ENCODE peak calls at places on chromosomes 13 and 19, in nine cellular contexts. T, P, W, J, E, S, Y, O and V are unnamed samples.
A peak's percentile ranks its signal among the peaks of the same experiment; 100 is the strongest.

GRCh38 chr13:24217601-24218281 is 57.2 kb downstream of the SPATA13 start:
- DNase-seq in E (peak; percentile 23), P (peak; percentile 35), O (no peak), T (no peak), S (no peak), Y (no peak), J (no peak), W (no peak), V (no peak)

GRCh38 chr19:2286402-2287140 is 4.6 kb upstream of the PEAK3 start:
- DNase-seq in W (no peak), J (no peak), S (no peak), P (no peak), E (no peak), O (no peak), Y (no peak), T (no peak), V (no peak)

GRCh38 chr13:38914070-38914469 is 76.6 kb downstream of the STOML3 start:
- DNase-seq in T (no peak), J (no peak), W (no peak), E (no peak), S (no peak), O (no peak), P (no peak), Y (no peak), V (no peak)

GRCh38 chr13:113584205-113584869 is at the start of gene TFDP1:
- DNase-seq in P (peak; percentile 90), Y (peak; percentile 26), E (peak; percentile 76), J (peak; percentile 97), T (peak; percentile 10), S (peak; percentile 40), O (peak; percentile 75), W (peak; percentile 87), V (peak; percentile 74)

GRCh38 chr19:13652810-13653590 is 111.3 kb upstream of the MRI1 start:
- DNase-seq in J (no peak), S (no peak), O (no peak), T (no peak), W (no peak), E (no peak), P (peak; percentile 61), Y (no peak), V (no peak)

GRCh38 chr13:86409466-86410241 is 610.4 kb upstream of the SLITRK6 start:
- DNase-seq in P (no peak), E (no peak), S (no peak), W (no peak), T (no peak), J (no peak), Y (no peak), O (no peak), V (no peak)

GRCh38 chr19:14094854-14095253 is 4.3 kb upstream of the SAMD1 start:
- DNase-seq in O (no peak), W (no peak), Y (no peak), T (no peak), E (no peak), P (no peak), S (no peak), J (no peak), V (no peak)

GRCh38 chr19:15640904-15641597 is 354 bp downstream of the CYP4F3 start:
- DNase-seq in J (no peak), Y (no peak), O (no peak), S (no peak), T (no peak), E (no peak), W (no peak), P (no peak), V (no peak)

GRCh38 chr19:38831142-38831605 is 420 bp downstream of the ECH1 start:
- DNase-seq in T (no peak), Y (peak; percentile 85), P (no peak), E (peak; percentile 97), O (peak; percentile 73), J (peak; percentile 69), W (peak; percentile 99), S (no peak), V (peak; percentile 26)

GRCh38 chr13:111153977-111154332 is 38.8 kb downstream of the ARHGEF7 start:
- DNase-seq in T (peak; percentile 41), W (peak; percentile 53), J (no peak), P (peak; percentile 74), O (peak; percentile 14), Y (no peak), S (no peak), E (peak; percentile 35), V (no peak)

GRCh38 chr19:39160889-39161672 is 35.5 kb downstream of the PAK4 start:
- DNase-seq in S (no peak), J (no peak), O (no peak), W (no peak), E (peak; percentile 33), P (no peak), T (no peak), Y (no peak), V (no peak)

GRCh38 chr13:111267205-111267604 is 53.2 kb upstream of the TEX29 start:
- DNase-seq in P (no peak), S (no peak), E (no peak), J (no peak), O (no peak), W (no peak), T (no peak), Y (no peak), V (no peak)

GRCh38 chr19:54366811-54367210 is 2.1 kb upstream of the LAIR1 start:
- DNase-seq in W (no peak), E (no peak), P (no peak), O (no peak), S (no peak), T (no peak), J (no peak), Y (no peak), V (no peak)

GRCh38 chr13:69565334-69565733 is 542.3 kb upstream of the ATXN8OS start:
- DNase-seq in J (peak; percentile 53), P (no peak), O (peak; percentile 1), S (no peak), Y (no peak), E (no peak), T (no peak), W (no peak), V (no peak)

GRCh38 chr19:29329460-29330134 is 116.6 kb upstream of the UQCRFS1 start:
- DNase-seq in T (no peak), J (peak; percentile 78), Y (no peak), S (no peak), P (no peak), O (no peak), W (peak; percentile 6), E (peak; percentile 7), V (no peak)

GRCh38 chr19:51514866-51515481 is 13.4 kb upstream of the SIGLEC12 start:
- DNase-seq in Y (no peak), O (peak; percentile 48), W (peak; percentile 51), J (peak; percentile 67), S (no peak), E (peak; percentile 56), T (no peak), P (peak; percentile 66), V (no peak)

GRCh38 chr13:24995225-24995804 is 100.6 kb upstream of the PABPC3 start:
- DNase-seq in J (peak; percentile 68), T (no peak), Y (peak; percentile 20), S (peak; percentile 47), E (peak; percentile 86), O (peak; percentile 56), W (peak; percentile 75), P (peak; percentile 85), V (peak; percentile 14)

GRCh38 chr19:16896098-16896912 is 7.5 kb downstream of the F2RL3 start:
- DNase-seq in Y (no peak), W (no peak), T (no peak), S (no peak), O (no peak), P (no peak), E (no peak), J (peak; percentile 49), V (no peak)

GRCh38 chr13:112990783-112991182 is 21.8 kb downstream of the MCF2L start:
- DNase-seq in T (no peak), Y (no peak), S (no peak), W (no peak), P (no peak), O (no peak), E (no peak), J (peak; percentile 54), V (no peak)

GRCh38 chr19:41302624-41303351 is 7.2 kb upstream of the CCDC97 start:
- DNase-seq in S (peak; percentile 72), O (no peak), J (no peak), E (no peak), T (peak; percentile 63), P (peak; percentile 70), W (no peak), Y (no peak), V (no peak)

GRCh38 chr13:25177012-25177411 is 4.9 kb upstream of the AMER2 start:
- DNase-seq in J (no peak), S (no peak), P (no peak), O (no peak), Y (no peak), E (no peak), W (no peak), T (no peak), V (peak; percentile 20)

GRCh38 chr19:4379383-4380253 is 20.7 kb downstream of the SH3GL1 start:
- DNase-seq in S (peak; percentile 42), W (peak; percentile 41), J (no peak), T (no peak), E (peak; percentile 48), Y (no peak), P (peak; percentile 54), O (peak; percentile 27), V (no peak)

GRCh38 chr13:50923272-50923671 is 13.7 kb downstream of the RNASEH2B start:
- DNase-seq in J (no peak), S (no peak), T (no peak), Y (no peak), P (no peak), E (no peak), O (no peak), W (no peak), V (no peak)

GRCh38 chr13:32610977-32611376 is 24.7 kb downstream of the PDS5B start:
- DNase-seq in S (no peak), W (no peak), O (no peak), E (no peak), P (no peak), Y (no peak), T (no peak), J (no peak), V (no peak)

GRCh38 chr19:19004144-19004543 is 29.2 kb downstream of the SUGP2 start:
- DNase-seq in P (no peak), W (no peak), T (no peak), O (no peak), Y (no peak), E (no peak), S (no peak), J (no peak), V (no peak)

GRCh38 chr19:23557381-23557780 is 129.6 kb downstream of the ZNF675 start:
- DNase-seq in S (no peak), O (no peak), E (no peak), Y (no peak), T (no peak), P (no peak), J (no peak), W (no peak), V (no peak)

GRCh38 chr13:25752957-25753540 is 298.8 kb downstream of the SHISA2 start:
- DNase-seq in W (peak; percentile 74), P (no peak), E (peak; percentile 84), J (no peak), O (no peak), S (no peak), Y (peak; percentile 19), T (no peak), V (no peak)

GRCh38 chr13:97295279-97296182 is 73.4 kb downstream of the MBNL2 start:
- DNase-seq in Y (no peak), E (peak; percentile 53), O (peak; percentile 29), W (peak; percentile 77), S (no peak), J (no peak), P (no peak), T (no peak), V (no peak)

GRCh38 chr19:2047449-2048103 is 3.5 kb downstream of the MKNK2 start:
- DNase-seq in W (peak; percentile 53), Y (no peak), T (peak; percentile 61), P (no peak), S (no peak), E (peak; percentile 56), J (no peak), O (peak; percentile 53), V (peak; percentile 24)